ENCODE peak calls at places on chromosome 4, in eight cellular contexts. One of them, this sample, is unnamed.
A peak's percentile ranks its signal among the peaks of the same experiment; 100 is the strongest.

GRCh38 chr4:48133668-48134444 is at the start of gene TXK:
- DNase-seq in SJCRH30: no peak
- DNase-seq in sigmoid colon: no peak
- DNase-seq in tibial nerve: no peak
- DNase-seq in uterus: no peak
- DNase-seq in ovary: no peak
- DNase-seq in mesenchymal stem cell: no peak
- DNase-seq in upper lobe of right lung: no peak
- DNase-seq in this sample: no peak

GRCh38 chr4:155529197-155529596 is 137.5 kb upstream of the GUCY1A1 start:
- DNase-seq in sigmoid colon: no peak
- DNase-seq in SJCRH30: no peak
- DNase-seq in uterus: no peak
- DNase-seq in upper lobe of right lung: no peak
- DNase-seq in mesenchymal stem cell: peak; percentile 20
- DNase-seq in ovary: no peak
- DNase-seq in tibial nerve: no peak
- DNase-seq in this sample: no peak

GRCh38 chr4:142703694-142704309 is 142.3 kb downstream of the INPP4B start:
- DNase-seq in mesenchymal stem cell: no peak
- DNase-seq in SJCRH30: no peak
- DNase-seq in tibial nerve: no peak
- DNase-seq in sigmoid colon: no peak
- DNase-seq in uterus: no peak
- DNase-seq in ovary: no peak
- DNase-seq in upper lobe of right lung: no peak
- DNase-seq in this sample: no peak

GRCh38 chr4:104938624-104939023 is 208.1 kb upstream of the TET2 start:
- DNase-seq in SJCRH30: no peak
- DNase-seq in sigmoid colon: no peak
- DNase-seq in upper lobe of right lung: no peak
- DNase-seq in mesenchymal stem cell: no peak
- DNase-seq in tibial nerve: no peak
- DNase-seq in ovary: no peak
- DNase-seq in uterus: no peak
- DNase-seq in this sample: no peak

GRCh38 chr4:139901516-139902327 is 236.1 kb downstream of the MGST2 start:
- DNase-seq in ovary: no peak
- DNase-seq in uterus: no peak
- DNase-seq in tibial nerve: no peak
- DNase-seq in SJCRH30: no peak
- DNase-seq in upper lobe of right lung: no peak
- DNase-seq in mesenchymal stem cell: peak; percentile 43
- DNase-seq in sigmoid colon: no peak
- DNase-seq in this sample: no peak

GRCh38 chr4:47386592-47387235 is 76.8 kb downstream of the COMMD8 start:
- DNase-seq in mesenchymal stem cell: peak; percentile 31
- DNase-seq in ovary: no peak
- DNase-seq in upper lobe of right lung: no peak
- DNase-seq in sigmoid colon: no peak
- DNase-seq in uterus: no peak
- DNase-seq in tibial nerve: no peak
- DNase-seq in SJCRH30: no peak
- DNase-seq in this sample: no peak

GRCh38 chr4:139934336-139934735 is 219.6 kb downstream of the MAML3 start:
- DNase-seq in upper lobe of right lung: no peak
- DNase-seq in ovary: peak; percentile 45
- DNase-seq in uterus: peak; percentile 66
- DNase-seq in mesenchymal stem cell: no peak
- DNase-seq in sigmoid colon: no peak
- DNase-seq in SJCRH30: peak; percentile 30
- DNase-seq in tibial nerve: no peak
- DNase-seq in this sample: no peak

GRCh38 chr4:19776021-19776459 is 475.7 kb upstream of the SLIT2 start:
- DNase-seq in upper lobe of right lung: no peak
- DNase-seq in mesenchymal stem cell: peak; percentile 84
- DNase-seq in sigmoid colon: no peak
- DNase-seq in SJCRH30: no peak
- DNase-seq in uterus: no peak
- DNase-seq in ovary: no peak
- DNase-seq in tibial nerve: no peak
- DNase-seq in this sample: no peak

GRCh38 chr4:27217261-27217769 is 356.7 kb downstream of the STIM2 start:
- DNase-seq in uterus: no peak
- DNase-seq in mesenchymal stem cell: no peak
- DNase-seq in SJCRH30: no peak
- DNase-seq in ovary: no peak
- DNase-seq in upper lobe of right lung: no peak
- DNase-seq in tibial nerve: no peak
- DNase-seq in sigmoid colon: no peak
- DNase-seq in this sample: no peak

GRCh38 chr4:129344058-129344457 is 248.1 kb downstream of the C4orf33 start:
- DNase-seq in SJCRH30: no peak
- DNase-seq in ovary: no peak
- DNase-seq in upper lobe of right lung: no peak
- DNase-seq in mesenchymal stem cell: peak; percentile 38
- DNase-seq in tibial nerve: no peak
- DNase-seq in sigmoid colon: no peak
- DNase-seq in uterus: no peak
- DNase-seq in this sample: no peak

GRCh38 chr4:15436515-15436914 is 8.7 kb downstream of the C1QTNF7 start:
- DNase-seq in sigmoid colon: no peak
- DNase-seq in upper lobe of right lung: no peak
- DNase-seq in ovary: peak; percentile 39
- DNase-seq in tibial nerve: peak; percentile 42
- DNase-seq in SJCRH30: peak; percentile 20
- DNase-seq in mesenchymal stem cell: peak; percentile 40
- DNase-seq in uterus: no peak
- DNase-seq in this sample: no peak

GRCh38 chr4:141455651-141456050 is 180.7 kb upstream of the IL15 start:
- DNase-seq in sigmoid colon: no peak
- DNase-seq in mesenchymal stem cell: no peak
- DNase-seq in tibial nerve: no peak
- DNase-seq in upper lobe of right lung: no peak
- DNase-seq in ovary: no peak
- DNase-seq in SJCRH30: no peak
- DNase-seq in uterus: no peak
- DNase-seq in this sample: no peak

GRCh38 chr4:40199999-40200880 is 3.4 kb downstream of the RHOH start:
- DNase-seq in ovary: no peak
- DNase-seq in mesenchymal stem cell: peak; percentile 61
- DNase-seq in tibial nerve: no peak
- DNase-seq in SJCRH30: no peak
- DNase-seq in upper lobe of right lung: no peak
- DNase-seq in uterus: peak; percentile 28
- DNase-seq in sigmoid colon: no peak
- DNase-seq in this sample: no peak

GRCh38 chr4:144645621-144646522 is at the start of gene HHIP:
- DNase-seq in ovary: peak; percentile 81
- DNase-seq in uterus: peak; percentile 24
- DNase-seq in tibial nerve: peak; percentile 48
- DNase-seq in sigmoid colon: peak; percentile 62
- DNase-seq in mesenchymal stem cell: peak; percentile 47
- DNase-seq in upper lobe of right lung: peak; percentile 87
- DNase-seq in SJCRH30: peak; percentile 85
- DNase-seq in this sample: no peak

GRCh38 chr4:123430031-123430430 is 33.4 kb downstream of the SPRY1 start:
- DNase-seq in tibial nerve: no peak
- DNase-seq in upper lobe of right lung: no peak
- DNase-seq in sigmoid colon: no peak
- DNase-seq in ovary: no peak
- DNase-seq in mesenchymal stem cell: no peak
- DNase-seq in uterus: no peak
- DNase-seq in SJCRH30: no peak
- DNase-seq in this sample: no peak

GRCh38 chr4:150218447-150218846 is 140.2 kb downstream of the DCLK2 start:
- DNase-seq in ovary: no peak
- DNase-seq in SJCRH30: no peak
- DNase-seq in sigmoid colon: no peak
- DNase-seq in mesenchymal stem cell: no peak
- DNase-seq in upper lobe of right lung: no peak
- DNase-seq in tibial nerve: no peak
- DNase-seq in uterus: no peak
- DNase-seq in this sample: no peak
- H3K4me1 ChIP-seq in ovary: peaks cover 1% of the 10 kb centered on the region
- H3K4me1 ChIP-seq in SJCRH30: no peaks in the 10 kb centered on the region
- H3K4me1 ChIP-seq in sigmoid colon: peaks cover 27% of the 10 kb centered on the region
- H3K4me1 ChIP-seq in mesenchymal stem cell: peaks cover 3% of the 10 kb centered on the region
- H3K4me1 ChIP-seq in upper lobe of right lung: peaks cover 5% of the 10 kb centered on the region
- H3K4me1 ChIP-seq in tibial nerve: no peaks in the 10 kb centered on the region
- H3K4me1 ChIP-seq in uterus: no peaks in the 10 kb centered on the region
- H3K4me1 ChIP-seq in this sample: no peaks in the 10 kb centered on the region

DNA sequence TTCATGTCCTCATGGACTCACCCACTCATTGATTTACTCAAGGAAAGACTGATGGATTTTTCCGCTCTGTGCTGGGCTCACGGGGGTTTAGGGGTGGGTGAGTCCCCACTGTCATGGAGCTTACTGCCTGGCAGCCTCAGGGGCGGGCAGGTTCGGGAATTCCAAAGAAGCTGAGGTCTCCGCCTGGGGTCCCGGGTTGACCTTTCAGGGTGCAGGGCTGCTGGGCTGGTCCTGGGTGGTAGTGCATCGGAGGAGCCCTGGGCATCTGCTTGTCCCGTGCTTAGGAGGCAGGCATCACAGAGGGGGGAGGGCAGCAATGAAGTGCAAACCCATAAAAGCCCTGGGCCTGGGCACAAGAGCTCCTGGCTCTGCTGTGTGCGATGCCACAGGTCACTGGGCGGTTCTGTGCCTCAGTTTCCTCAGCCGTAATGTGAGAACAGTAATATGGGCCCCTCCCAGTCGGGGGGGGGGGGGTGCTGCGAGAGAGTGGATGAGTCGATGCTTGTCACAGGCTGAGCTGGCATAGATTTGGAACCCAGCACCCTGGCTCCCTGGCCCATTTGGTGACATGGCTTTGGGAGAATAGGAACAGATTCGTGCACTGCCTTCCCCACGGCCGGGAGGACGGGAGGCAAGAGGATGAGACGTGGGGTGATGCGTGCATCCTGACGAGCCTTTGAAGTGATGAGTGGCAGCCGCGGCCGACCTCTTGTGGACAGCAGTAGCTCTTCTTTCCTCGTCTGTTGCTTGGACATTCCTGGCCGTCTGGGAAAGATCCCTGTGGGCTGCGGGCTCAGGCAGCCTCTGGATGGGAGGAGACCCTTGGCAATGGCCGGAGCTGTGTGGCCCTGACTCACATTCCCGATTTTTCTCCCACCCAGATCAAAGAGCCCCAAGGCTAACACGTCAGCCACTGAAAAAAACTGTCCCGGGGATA is 42.0 kb downstream of the PSAPL1 start:
- DNase-seq in ovary: peak; percentile 70
- DNase-seq in tibial nerve: no peak
- DNase-seq in mesenchymal stem cell: peak; percentile 4
- DNase-seq in sigmoid colon: no peak
- DNase-seq in uterus: peak; percentile 28
- DNase-seq in SJCRH30: no peak
- DNase-seq in upper lobe of right lung: no peak
- DNase-seq in this sample: no peak
- H3K27me3 ChIP-seq in ovary: no peaks in the 10 kb centered on the region
- H3K27me3 ChIP-seq in tibial nerve: no peaks in the 10 kb centered on the region
- H3K27me3 ChIP-seq in mesenchymal stem cell: peaks cover 74% of the 10 kb centered on the region
- H3K27me3 ChIP-seq in sigmoid colon: no peaks in the 10 kb centered on the region
- H3K27me3 ChIP-seq in uterus: no peaks in the 10 kb centered on the region
- H3K27me3 ChIP-seq in SJCRH30: peaks cover 12% of the 10 kb centered on the region
- H3K27me3 ChIP-seq in upper lobe of right lung: no peaks in the 10 kb centered on the region
- H3K27me3 ChIP-seq in this sample: peaks cover 11% of the 10 kb centered on the region

GRCh38 chr4:8856835-8857590 is 14.6 kb downstream of the HMX1 start:
- DNase-seq in SJCRH30: no peak
- DNase-seq in tibial nerve: no peak
- DNase-seq in mesenchymal stem cell: no peak
- DNase-seq in sigmoid colon: no peak
- DNase-seq in ovary: no peak
- DNase-seq in upper lobe of right lung: no peak
- DNase-seq in uterus: no peak
- DNase-seq in this sample: no peak
- H3K4me3 ChIP-seq in SJCRH30: no peak overlapping the region
- H3K4me3 ChIP-seq in tibial nerve: peak overlapping the region; percentile 25
- H3K4me3 ChIP-seq in mesenchymal stem cell: no peak overlapping the region
- H3K4me3 ChIP-seq in sigmoid colon: peak overlapping the region; percentile 32
- H3K4me3 ChIP-seq in ovary: no peak overlapping the region
- H3K4me3 ChIP-seq in upper lobe of right lung: peak overlapping the region; percentile 26
- H3K4me3 ChIP-seq in uterus: no peak overlapping the region
- H3K4me3 ChIP-seq in this sample: no peak overlapping the region

DNA sequence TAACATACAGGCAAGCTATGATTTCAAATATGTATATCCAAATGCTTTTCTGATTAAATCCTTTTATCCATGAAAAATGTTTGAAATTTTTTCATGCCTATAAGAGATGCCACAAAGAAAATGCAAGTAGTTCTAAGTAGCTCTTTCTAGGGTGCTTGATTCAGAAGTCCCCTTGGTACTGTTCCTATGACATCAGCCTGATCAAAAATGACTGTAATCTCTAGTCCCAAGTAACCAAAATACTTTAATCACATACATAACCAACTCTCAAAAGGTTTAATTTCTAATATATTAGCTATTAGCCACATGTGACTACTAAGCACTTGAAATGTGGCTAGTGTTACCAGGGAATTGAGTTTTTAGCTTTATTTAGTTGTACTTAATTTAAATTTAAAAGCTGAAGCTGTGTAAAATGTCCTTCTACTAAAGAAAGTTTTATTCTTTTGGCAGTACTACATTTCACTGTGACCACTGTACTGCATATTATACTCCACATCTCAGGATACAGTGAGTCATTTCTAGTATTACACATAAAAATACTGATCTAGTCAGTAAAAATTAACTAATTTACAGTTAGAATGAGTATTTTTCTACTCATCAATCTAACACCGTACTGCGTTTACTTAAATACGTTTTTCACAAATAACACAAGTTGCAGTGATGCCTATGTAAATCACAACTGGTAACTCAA is 33.9 kb downstream of the FBXW7 start:
- DNase-seq in sigmoid colon: no peak
- DNase-seq in tibial nerve: no peak
- DNase-seq in SJCRH30: no peak
- DNase-seq in ovary: no peak
- DNase-seq in mesenchymal stem cell: no peak
- DNase-seq in upper lobe of right lung: no peak
- DNase-seq in uterus: no peak
- DNase-seq in this sample: no peak
- H3K4me1 ChIP-seq in sigmoid colon: no peaks in the 10 kb centered on the region
- H3K4me1 ChIP-seq in tibial nerve: no peaks in the 10 kb centered on the region
- H3K4me1 ChIP-seq in SJCRH30: no peaks in the 10 kb centered on the region
- H3K4me1 ChIP-seq in ovary: no peaks in the 10 kb centered on the region
- H3K4me1 ChIP-seq in mesenchymal stem cell: no peaks in the 10 kb centered on the region
- H3K4me1 ChIP-seq in upper lobe of right lung: no peaks in the 10 kb centered on the region
- H3K4me1 ChIP-seq in uterus: no peaks in the 10 kb centered on the region
- H3K4me1 ChIP-seq in this sample: peaks cover 6% of the 10 kb centered on the region

This sample was measured in gastrocnemius medialis.